ENCODE peak calls at places on chromosomes 13 and 19, in five cellular contexts. One of them, this sample, is unnamed.

GRCh38 chr13:49681837-49682236 is 9.4 kb downstream of the EBPL start:
- DNase-seq in IMR-90: peak; percentile 55
- DNase-seq in CD8-positive, alpha-beta T cell: no peak
- DNase-seq in adrenal gland: no peak
- DNase-seq in heart right ventricle: no peak
- DNase-seq in this sample: no peak

GRCh38 chr19:51600940-51601575 is 29.1 kb downstream of the SIGLEC5 start:
- DNase-seq in IMR-90: no peak
- DNase-seq in adrenal gland: no peak
- DNase-seq in heart right ventricle: no peak
- DNase-seq in CD8-positive, alpha-beta T cell: no peak
- DNase-seq in this sample: peak; percentile 85

GRCh38 chr13:49652691-49653305 is 24.5 kb downstream of the ARL11 start:
- DNase-seq in IMR-90: peak; percentile 10
- DNase-seq in CD8-positive, alpha-beta T cell: no peak
- DNase-seq in adrenal gland: peak; percentile 28
- DNase-seq in heart right ventricle: no peak
- DNase-seq in this sample: no peak

GRCh38 chr19:3206216-3206953 is 18.1 kb upstream of the CELF5 start:
- DNase-seq in heart right ventricle: no peak
- DNase-seq in CD8-positive, alpha-beta T cell: no peak
- DNase-seq in adrenal gland: no peak
- DNase-seq in IMR-90: no peak
- DNase-seq in this sample: no peak

GRCh38 chr19:504634-505033 is 2.7 kb upstream of the TPGS1 start:
- DNase-seq in CD8-positive, alpha-beta T cell: no peak
- DNase-seq in heart right ventricle: no peak
- DNase-seq in IMR-90: no peak
- DNase-seq in adrenal gland: no peak
- DNase-seq in this sample: no peak

GRCh38 chr13:29577135-29578051 is 18.1 kb downstream of the SLC7A1 start:
- DNase-seq in adrenal gland: peak; percentile 55
- DNase-seq in IMR-90: peak; percentile 38
- DNase-seq in CD8-positive, alpha-beta T cell: no peak
- DNase-seq in heart right ventricle: peak; percentile 38
- DNase-seq in this sample: no peak

GRCh38 chr13:100497394-100497793 is 91.2 kb downstream of the GGACT start:
- DNase-seq in CD8-positive, alpha-beta T cell: no peak
- DNase-seq in IMR-90: peak; percentile 73
- DNase-seq in heart right ventricle: no peak
- DNase-seq in adrenal gland: no peak
- DNase-seq in this sample: no peak

GRCh38 chr13:24688901-24689300 is 8.7 kb downstream of the ATP12A start:
- DNase-seq in heart right ventricle: no peak
- DNase-seq in CD8-positive, alpha-beta T cell: no peak
- DNase-seq in adrenal gland: no peak
- DNase-seq in IMR-90: no peak
- DNase-seq in this sample: no peak

GRCh38 chr19:55585658-55586339 is 5.2 kb upstream of the ZNF579 start:
- DNase-seq in CD8-positive, alpha-beta T cell: peak; percentile 24
- DNase-seq in heart right ventricle: peak; percentile 87
- DNase-seq in IMR-90: peak; percentile 63
- DNase-seq in adrenal gland: peak; percentile 87
- DNase-seq in this sample: peak; percentile 91

GRCh38 chr13:78430166-78430791 is 173.1 kb downstream of the POU4F1 start:
- DNase-seq in CD8-positive, alpha-beta T cell: no peak
- DNase-seq in adrenal gland: no peak
- DNase-seq in IMR-90: no peak
- DNase-seq in heart right ventricle: no peak
- DNase-seq in this sample: no peak

GRCh38 chr13:52800856-52801255 is 47.6 kb downstream of the PCDH8 start:
- DNase-seq in CD8-positive, alpha-beta T cell: no peak
- DNase-seq in heart right ventricle: no peak
- DNase-seq in adrenal gland: no peak
- DNase-seq in IMR-90: no peak
- DNase-seq in this sample: no peak

GRCh38 chr19:8811315-8812172 is 20.6 kb downstream of the ZNF558 start:
- DNase-seq in CD8-positive, alpha-beta T cell: no peak
- DNase-seq in heart right ventricle: no peak
- DNase-seq in adrenal gland: no peak
- DNase-seq in IMR-90: peak; percentile 15
- DNase-seq in this sample: no peak

DNA sequence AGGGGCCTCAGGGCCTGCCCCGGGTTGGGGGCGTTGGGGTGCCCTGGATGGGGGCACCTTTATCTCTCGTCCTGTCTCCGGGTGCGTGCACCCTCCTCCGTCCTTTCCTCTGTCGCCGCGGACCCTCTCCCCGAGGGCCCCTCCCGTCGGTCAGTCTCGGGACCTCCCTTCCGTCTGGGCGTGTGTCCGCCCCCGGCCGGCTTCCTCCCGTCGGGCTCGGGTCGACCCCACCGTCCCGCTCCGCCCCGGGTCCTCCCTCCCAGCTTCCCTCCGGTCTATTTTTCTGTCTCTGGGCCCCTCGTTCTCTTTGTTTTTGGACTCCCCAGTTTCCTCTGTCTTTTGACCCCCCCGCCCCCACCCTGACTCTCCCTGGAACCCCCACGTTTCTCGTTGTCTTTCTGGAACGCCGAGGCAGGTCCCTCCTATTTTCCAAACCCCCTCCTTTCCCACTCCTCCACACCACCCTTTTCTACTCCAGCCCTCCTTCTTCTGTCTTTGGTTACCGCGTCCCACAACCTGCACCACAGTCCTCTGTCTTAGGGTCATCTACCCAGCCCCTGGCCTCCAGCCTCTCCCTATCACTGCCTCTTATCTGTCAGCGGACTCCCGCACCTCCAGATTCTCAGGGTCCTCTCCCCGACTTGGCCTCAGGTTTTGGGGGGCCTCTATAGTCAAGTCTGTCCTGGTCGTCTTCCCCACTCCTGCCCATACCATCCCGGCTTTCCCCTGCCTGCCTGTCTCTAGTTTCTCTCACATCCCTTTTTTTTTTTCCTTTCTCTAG is 757 bp downstream of the EGLN2 start:
- DNase-seq in CD8-positive, alpha-beta T cell: no peak
- DNase-seq in adrenal gland: peak; percentile 50
- DNase-seq in heart right ventricle: peak; percentile 75
- DNase-seq in IMR-90: no peak
- DNase-seq in this sample: peak; percentile 69
- H3K4me1 ChIP-seq in CD8-positive, alpha-beta T cell: peaks cover 58% of the 10 kb centered on the region
- H3K4me1 ChIP-seq in adrenal gland: peaks cover 45% of the 10 kb centered on the region
- H3K4me1 ChIP-seq in heart right ventricle: peaks cover 57% of the 10 kb centered on the region
- H3K4me1 ChIP-seq in IMR-90: peaks cover 33% of the 10 kb centered on the region
- H3K4me1 ChIP-seq in this sample: peaks cover 57% of the 10 kb centered on the region

GRCh38 chr13:40315416-40316064 is 350.9 kb downstream of the FOXO1 start:
- DNase-seq in IMR-90: no peak
- DNase-seq in heart right ventricle: no peak
- DNase-seq in CD8-positive, alpha-beta T cell: peak; percentile 23
- DNase-seq in adrenal gland: peak; percentile 47
- DNase-seq in this sample: no peak

GRCh38 chr13:40317980-40318327 is 348.5 kb downstream of the FOXO1 start:
- DNase-seq in heart right ventricle: no peak
- DNase-seq in CD8-positive, alpha-beta T cell: no peak
- DNase-seq in adrenal gland: no peak
- DNase-seq in IMR-90: no peak
- DNase-seq in this sample: no peak

GRCh38 chr13:40319699-40320586 is 346.5 kb downstream of the FOXO1 start:
- DNase-seq in adrenal gland: no peak
- DNase-seq in CD8-positive, alpha-beta T cell: no peak
- DNase-seq in heart right ventricle: no peak
- DNase-seq in IMR-90: no peak
- DNase-seq in this sample: no peak

GRCh38 chr13:40316301-40316700 is 350.1 kb downstream of the FOXO1 start:
- DNase-seq in IMR-90: no peak
- DNase-seq in adrenal gland: peak; percentile 72
- DNase-seq in heart right ventricle: no peak
- DNase-seq in CD8-positive, alpha-beta T cell: no peak
- DNase-seq in this sample: no peak

DNA sequence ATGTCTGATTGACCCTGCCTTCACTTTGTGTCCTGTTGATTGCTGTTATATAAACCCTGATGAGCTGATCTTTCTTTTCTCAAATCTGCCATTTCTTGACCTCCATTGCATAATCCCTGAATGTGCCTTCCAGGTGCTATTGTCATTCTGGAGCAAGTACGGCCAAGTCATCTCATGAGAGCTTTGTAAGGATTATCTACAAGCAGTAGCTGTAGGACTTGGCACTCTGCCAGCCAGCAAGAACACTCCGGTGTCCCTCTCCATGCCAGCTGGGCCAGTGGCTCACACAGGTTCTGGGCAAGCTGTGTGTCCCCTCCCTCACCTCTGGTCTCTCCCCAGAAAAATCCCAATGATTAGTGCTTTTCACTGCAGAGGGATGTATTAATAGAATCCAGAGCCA is 348.1 kb downstream of the FOXO1 start:
- DNase-seq in IMR-90: no peak
- DNase-seq in heart right ventricle: peak; percentile 41
- DNase-seq in adrenal gland: peak; percentile 49
- DNase-seq in CD8-positive, alpha-beta T cell: no peak
- DNase-seq in this sample: peak; percentile 49
- H3K4me1 ChIP-seq in IMR-90: no peaks in the 10 kb centered on the region
- H3K4me1 ChIP-seq in heart right ventricle: peaks cover 31% of the 10 kb centered on the region
- H3K4me1 ChIP-seq in adrenal gland: no peaks in the 10 kb centered on the region
- H3K4me1 ChIP-seq in CD8-positive, alpha-beta T cell: peaks cover 25% of the 10 kb centered on the region
- H3K4me1 ChIP-seq in this sample: no peaks in the 10 kb centered on the region

GRCh38 chr19:41306394-41306793 is 3.6 kb upstream of the CCDC97 start:
- DNase-seq in CD8-positive, alpha-beta T cell: no peak
- DNase-seq in heart right ventricle: no peak
- DNase-seq in IMR-90: no peak
- DNase-seq in adrenal gland: no peak
- DNase-seq in this sample: peak; percentile 19

GRCh38 chr19:41303941-41304340 is 6.0 kb upstream of the CCDC97 start:
- DNase-seq in heart right ventricle: no peak
- DNase-seq in adrenal gland: no peak
- DNase-seq in IMR-90: no peak
- DNase-seq in CD8-positive, alpha-beta T cell: no peak
- DNase-seq in this sample: no peak

GRCh38 chr19:41307090-41307875 is 2.7 kb upstream of the CCDC97 start:
- DNase-seq in IMR-90: no peak
- DNase-seq in heart right ventricle: no peak
- DNase-seq in adrenal gland: no peak
- DNase-seq in CD8-positive, alpha-beta T cell: no peak
- DNase-seq in this sample: no peak

GRCh38 chr19:41304706-41305483 is 5.1 kb upstream of the CCDC97 start:
- DNase-seq in heart right ventricle: no peak
- DNase-seq in IMR-90: no peak
- DNase-seq in adrenal gland: no peak
- DNase-seq in CD8-positive, alpha-beta T cell: no peak
- DNase-seq in this sample: no peak

GRCh38 chr19:41305923-41306322 is 4.0 kb upstream of the CCDC97 start:
- DNase-seq in IMR-90: no peak
- DNase-seq in CD8-positive, alpha-beta T cell: no peak
- DNase-seq in heart right ventricle: no peak
- DNase-seq in adrenal gland: no peak
- DNase-seq in this sample: no peak
- H3K4me1 ChIP-seq in IMR-90: peaks cover 7% of the 10 kb centered on the region
- H3K4me1 ChIP-seq in CD8-positive, alpha-beta T cell: peaks cover 90% of the 10 kb centered on the region
- H3K4me1 ChIP-seq in heart right ventricle: peaks cover 55% of the 10 kb centered on the region
- H3K4me1 ChIP-seq in adrenal gland: peaks cover 15% of the 10 kb centered on the region
- H3K4me1 ChIP-seq in this sample: peaks cover 45% of the 10 kb centered on the region

GRCh38 chr13:112890316-112891131 is 78.5 kb upstream of the MCF2L start:
- DNase-seq in heart right ventricle: no peak
- DNase-seq in IMR-90: no peak
- DNase-seq in CD8-positive, alpha-beta T cell: no peak
- DNase-seq in adrenal gland: no peak
- DNase-seq in this sample: peak; percentile 71
- H3K4me1 ChIP-seq in heart right ventricle: peaks cover 42% of the 10 kb centered on the region
- H3K4me1 ChIP-seq in IMR-90: peaks cover 6% of the 10 kb centered on the region
- H3K4me1 ChIP-seq in CD8-positive, alpha-beta T cell: peaks cover 19% of the 10 kb centered on the region
- H3K4me1 ChIP-seq in adrenal gland: peaks cover 11% of the 10 kb centered on the region
- H3K4me1 ChIP-seq in this sample: peaks cover 33% of the 10 kb centered on the region

DNA sequence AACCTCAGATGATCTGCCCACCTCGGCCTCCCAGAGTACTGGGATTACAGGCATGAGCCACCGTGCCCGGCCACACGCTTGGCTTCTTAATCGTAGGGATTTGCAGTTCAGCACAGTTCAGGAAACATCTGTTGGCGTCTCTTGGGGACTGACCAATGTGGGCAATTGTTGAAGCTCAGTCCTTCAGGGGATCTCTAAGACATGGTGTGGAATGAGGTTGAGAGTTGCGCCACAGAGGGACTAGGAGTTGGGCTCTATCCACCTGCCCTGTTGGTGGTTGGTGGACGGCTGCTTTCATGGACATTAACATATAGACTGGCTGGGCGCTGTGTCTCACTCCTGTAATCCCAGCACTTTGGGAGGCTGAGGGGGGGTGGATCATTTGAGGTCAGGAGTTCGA is 37.3 kb upstream of the SIN3B start:
- DNase-seq in adrenal gland: no peak
- DNase-seq in heart right ventricle: no peak
- DNase-seq in IMR-90: no peak
- DNase-seq in CD8-positive, alpha-beta T cell: no peak
- DNase-seq in this sample: no peak
- H3K4me1 ChIP-seq in adrenal gland: no peaks in the 10 kb centered on the region
- H3K4me1 ChIP-seq in heart right ventricle: no peaks in the 10 kb centered on the region
- H3K4me1 ChIP-seq in IMR-90: no peaks in the 10 kb centered on the region
- H3K4me1 ChIP-seq in CD8-positive, alpha-beta T cell: no peaks in the 10 kb centered on the region
- H3K4me1 ChIP-seq in this sample: no peaks in the 10 kb centered on the region